ENCODE peak calls at places on chromosomes 16 and 17, in ten cellular contexts. P, B, I, E, F, S, J, C, V and O are unnamed samples. For H3K27me3 and H3K4me1, the result is how much of the 10 kb centered on the place peaks cover.

GRCh38 chr16:75733305-75734141 is 7.2 kb upstream of the CPHXL start:
- DNase-seq in P (no peak), B (peak), I (peak), E (peak), F (no peak), S (no peak), J (no peak), C (no peak), V (no peak), O (no peak)

GRCh38 chr16:56353054-56353921 is 72.1 kb downstream of the AMFR start:
- DNase-seq in P (peak), B (no peak), I (no peak), E (peak), F (no peak), S (peak), J (no peak), C (peak), V (no peak), O (peak)

GRCh38 chr16:27174007-27174406 is 29.3 kb upstream of the KDM8 start:
- DNase-seq in P (no peak), B (no peak), I (no peak), E (no peak), F (no peak), S (no peak), J (no peak), C (no peak), V (peak), O (no peak)

GRCh38 chr16:35564148-35564547 is 2104.7 kb downstream of the TP53TG3F start:
- DNase-seq in P (no peak), B (no peak), I (no peak), E (no peak), F (no peak), S (no peak), J (peak), C (no peak), V (no peak), O (no peak)

GRCh38 chr16:54928421-54929089 is 2.1 kb upstream of the IRX5 start:
- DNase-seq in P (peak), B (peak), I (no peak), E (peak), F (peak), S (peak), J (peak), C (peak), V (peak), O (peak)

GRCh38 chr17:58520843-58521430 is 6.5 kb upstream of the MTMR4 start:
- DNase-seq in P (no peak), B (no peak), I (no peak), E (no peak), F (no peak), S (no peak), J (peak), C (no peak), V (no peak), O (peak)

GRCh38 chr16:12802048-12802447 is 1.6 kb downstream of the CPPED1 start:
- DNase-seq in P (no peak), B (no peak), I (no peak), E (no peak), F (no peak), S (no peak), J (no peak), C (no peak), V (no peak), O (no peak)

GRCh38 chr16:48611329-48612137 is 1.6 kb upstream of the N4BP1 start:
- DNase-seq in P (no peak), B (no peak), I (peak), E (no peak), F (no peak), S (no peak), J (peak), C (no peak), V (peak), O (no peak)

GRCh38 chr17:7308625-7309433 is 1.4 kb downstream of the EIF5A start:
- DNase-seq in P (peak), B (peak), I (peak), E (peak), F (peak), S (no peak), J (peak), C (peak), V (peak), O (peak)

GRCh38 chr16:85685251-85685650 is 3.5 kb downstream of the GINS2 start:
- DNase-seq in P (no peak), B (no peak), I (no peak), E (no peak), F (no peak), S (no peak), J (no peak), C (no peak), V (no peak), O (no peak)

GRCh38 chr17:70187383-70187782 is 18.1 kb downstream of the KCNJ2 start:
- DNase-seq in P (no peak), B (peak), I (no peak), E (no peak), F (no peak), S (no peak), J (no peak), C (no peak), V (no peak), O (no peak)

GRCh38 chr16:58422809-58423208 is 30.5 kb downstream of the GINS3 start:
- DNase-seq in P (no peak), B (no peak), I (no peak), E (no peak), F (peak), S (no peak), J (no peak), C (no peak), V (no peak), O (no peak)

GRCh38 chr17:78716814-78717393 is 65.2 kb downstream of the CYTH1 start:
- DNase-seq in P (peak), B (peak), I (peak), E (peak), F (peak), S (peak), J (peak), C (peak), V (no peak), O (peak)

GRCh38 chr17:61551255-61551742 is 39.7 kb downstream of the NACA2 start:
- DNase-seq in P (no peak), B (peak), I (no peak), E (no peak), F (no peak), S (no peak), J (peak), C (no peak), V (no peak), O (no peak)

GRCh38 chr16:10868562-10869469 is 8.2 kb upstream of the CIITA start:
- DNase-seq in P (peak), B (no peak), I (peak), E (peak), F (peak), S (no peak), J (no peak), C (peak), V (no peak), O (no peak)

GRCh38 chr16:87959391-87959968 is 8.2 kb downstream of the BANP start:
- DNase-seq in P (no peak), B (no peak), I (no peak), E (no peak), F (no peak), S (peak), J (no peak), C (peak), V (no peak), O (no peak)

GRCh38 chr16:49352923-49353322 is 20.7 kb upstream of the C16orf78 start:
- DNase-seq in P (no peak), B (no peak), I (no peak), E (no peak), F (no peak), S (no peak), J (peak), C (no peak), V (no peak), O (peak)

GRCh38 chr16:56852968-56853367 is 12.0 kb upstream of the SLC12A3 start:
- DNase-seq in P (no peak), B (no peak), I (no peak), E (no peak), F (no peak), S (peak), J (no peak), C (no peak), V (no peak), O (no peak)

GRCh38 chr16:49754495-49755290 is 101.2 kb downstream of the ZNF423 start:
- DNase-seq in P (no peak), B (peak), I (peak), E (no peak), F (peak), S (no peak), J (peak), C (no peak), V (no peak), O (peak)

GRCh38 chr16:76653390-76654026 is 376.3 kb downstream of the CNTNAP4 start:
- DNase-seq in P (peak), B (peak), I (no peak), E (no peak), F (no peak), S (no peak), J (peak), C (no peak), V (no peak), O (peak)

GRCh38 chr16:85752511-85753420 is 1.9 kb upstream of the C16orf74 start:
- DNase-seq in P (peak), B (peak), I (no peak), E (no peak), F (peak), S (no peak), J (peak), C (no peak), V (no peak), O (peak)

GRCh38 chr16:57261806-57262205 is 16.7 kb downstream of the ARL2BP start:
- DNase-seq in P (peak), B (no peak), I (no peak), E (peak), F (no peak), S (peak), J (no peak), C (peak), V (no peak), O (no peak)

GRCh38 chr17:39194985-39195524 is 2.4 kb downstream of the CACNB1 start:
- DNase-seq in P (no peak), B (no peak), I (no peak), E (peak), F (no peak), S (no peak), J (peak), C (no peak), V (no peak), O (no peak)
- H3K4me3 ChIP-seq in P (no peak), B (no peak), I (no peak), E (peak), F (no peak), S (no peak), J (peak), C (peak), V (no peak), O (no peak)

GRCh38 chr16:15592324-15592723 is 50.6 kb downstream of the MARF1 start:
- DNase-seq in P (no peak), B (no peak), I (no peak), E (no peak), F (no peak), S (no peak), J (no peak), C (no peak), V (no peak), O (no peak)
- H3K27me3 ChIP-seq in P (under half), B (under half), I (under half), E (under half), F (under half), S (under half), J (under half), C (under half), V (under half), O (under half)

DNA sequence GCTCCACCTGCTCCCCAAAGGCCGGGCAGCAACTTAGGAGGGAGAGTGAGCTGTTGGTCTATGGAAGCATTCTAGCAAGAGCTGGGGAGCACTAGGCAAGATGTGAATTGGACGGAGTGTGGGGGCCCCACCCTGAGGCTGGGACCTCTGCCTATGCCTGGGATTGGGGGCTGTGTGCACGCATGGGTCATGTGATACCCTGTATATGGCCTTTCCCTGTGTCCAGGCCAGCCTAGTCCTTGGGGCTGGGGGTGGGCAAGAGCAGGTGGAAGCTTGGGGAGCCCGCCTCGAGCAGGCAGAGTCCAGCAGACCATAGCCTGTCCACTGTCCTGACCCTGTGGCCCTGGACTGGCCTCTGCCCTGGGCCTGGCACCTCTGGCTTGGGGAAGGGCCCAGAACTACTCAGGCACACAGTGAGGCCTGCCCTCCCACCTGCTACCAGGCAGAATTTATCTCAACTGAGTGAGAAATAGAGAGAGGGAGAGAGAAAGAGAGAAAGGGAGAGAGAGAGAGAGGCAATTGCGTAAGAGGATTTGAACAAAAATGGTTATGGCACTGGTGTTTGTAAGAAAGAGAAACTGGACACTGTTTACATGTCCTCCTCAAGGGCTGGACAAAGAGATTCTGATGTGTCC is 19.1 kb downstream of the PDP2 start:
- DNase-seq in P (no peak), B (peak), I (no peak), E (no peak), F (no peak), S (peak), J (no peak), C (no peak), V (no peak), O (no peak)
- H3K4me1 ChIP-seq in P (under half), B (under half), I (under half), E (half or more), F (under half), S (under half), J (under half), C (under half), V (under half), O (under half)

DNA sequence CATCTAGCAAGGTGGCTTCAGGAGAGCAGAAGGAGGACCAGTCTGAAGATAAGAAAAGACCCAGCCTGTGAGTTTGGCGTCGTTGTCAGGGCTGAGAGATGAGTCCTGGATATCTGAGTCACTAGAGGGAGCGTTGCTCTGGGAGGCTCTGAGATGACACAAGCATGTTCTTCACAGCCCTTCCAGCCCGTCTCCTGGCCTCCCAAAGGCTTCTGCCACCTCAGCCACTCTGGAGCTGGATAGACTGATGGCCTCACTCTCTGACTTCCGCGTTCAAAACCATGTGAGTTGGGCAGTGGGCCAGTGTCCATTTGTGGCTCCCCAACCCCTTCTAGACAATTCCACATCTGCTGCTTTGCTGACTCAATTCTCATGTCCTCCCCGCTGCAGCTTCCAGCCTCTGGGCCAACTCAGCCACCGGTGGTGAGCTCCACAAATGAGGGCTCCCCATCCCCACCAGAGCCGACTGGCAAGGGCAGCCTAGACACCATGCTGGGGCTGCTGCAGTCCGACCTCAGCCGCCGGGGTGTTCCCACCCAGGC is 2.3 kb downstream of the TGFB1I1 start:
- DNase-seq in P (no peak), B (peak), I (peak), E (no peak), F (no peak), S (no peak), J (no peak), C (no peak), V (no peak), O (no peak)
- H3K4me3 ChIP-seq in P (no peak), B (no peak), I (no peak), E (no peak), F (no peak), S (no peak), J (no peak), C (no peak), V (no peak), O (no peak)

GRCh38 chr17:82231312-82231561 is 2.4 kb downstream of the SLC16A3 start:
- DNase-seq in P (no peak), B (no peak), I (no peak), E (no peak), F (no peak), S (no peak), J (no peak), C (no peak), V (no peak), O (no peak)
- H3K27me3 ChIP-seq in P (under half), B (under half), I (under half), E (under half), F (under half), S (under half), J (half or more), C (under half), V (under half), O (under half)

DNA sequence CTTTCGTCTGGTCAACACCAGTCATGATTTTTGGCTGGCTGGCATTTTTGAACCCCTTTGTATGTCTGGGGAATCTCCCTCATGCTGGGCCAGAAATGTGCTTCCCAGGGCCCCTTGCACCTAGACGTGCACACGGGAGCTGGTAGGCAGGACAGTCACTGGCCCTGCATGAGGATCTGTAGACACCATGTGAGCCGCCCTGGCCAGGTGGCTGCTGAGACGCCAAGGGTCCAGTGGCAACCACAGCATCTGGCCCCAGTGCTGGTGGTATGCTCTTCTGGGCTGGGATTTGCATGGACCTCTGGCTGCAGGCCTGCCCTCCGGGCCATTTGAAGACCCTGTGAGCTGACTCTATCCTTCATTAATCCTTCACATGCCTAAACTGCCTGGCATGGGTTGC is 67.5 kb downstream of the NT5M start:
- DNase-seq in P (no peak), B (no peak), I (no peak), E (no peak), F (no peak), S (peak), J (no peak), C (peak), V (no peak), O (no peak)
- H3K4me1 ChIP-seq in P (under half), B (under half), I (under half), E (under half), F (under half), S (under half), J (under half), C (under half), V (under half), O (under half)

GRCh38 chr17:79812969-79813825 is 16.3 kb upstream of the CBX8 start:
- DNase-seq in P (peak), B (no peak), I (no peak), E (no peak), F (no peak), S (no peak), J (no peak), C (no peak), V (no peak), O (no peak)
- H3K4me3 ChIP-seq in P (no peak), B (no peak), I (no peak), E (peak), F (peak), S (peak), J (peak), C (no peak), V (no peak), O (no peak)

GRCh38 chr17:81960130-81960958 is 643 bp downstream of the NOTUM start:
- DNase-seq in P (no peak), B (no peak), I (no peak), E (no peak), F (no peak), S (peak), J (peak), C (no peak), V (peak), O (peak)
- H3K27me3 ChIP-seq in P (under half), B (under half), I (half or more), E (under half), F (half or more), S (under half), J (half or more), C (under half), V (under half), O (under half)

DNA sequence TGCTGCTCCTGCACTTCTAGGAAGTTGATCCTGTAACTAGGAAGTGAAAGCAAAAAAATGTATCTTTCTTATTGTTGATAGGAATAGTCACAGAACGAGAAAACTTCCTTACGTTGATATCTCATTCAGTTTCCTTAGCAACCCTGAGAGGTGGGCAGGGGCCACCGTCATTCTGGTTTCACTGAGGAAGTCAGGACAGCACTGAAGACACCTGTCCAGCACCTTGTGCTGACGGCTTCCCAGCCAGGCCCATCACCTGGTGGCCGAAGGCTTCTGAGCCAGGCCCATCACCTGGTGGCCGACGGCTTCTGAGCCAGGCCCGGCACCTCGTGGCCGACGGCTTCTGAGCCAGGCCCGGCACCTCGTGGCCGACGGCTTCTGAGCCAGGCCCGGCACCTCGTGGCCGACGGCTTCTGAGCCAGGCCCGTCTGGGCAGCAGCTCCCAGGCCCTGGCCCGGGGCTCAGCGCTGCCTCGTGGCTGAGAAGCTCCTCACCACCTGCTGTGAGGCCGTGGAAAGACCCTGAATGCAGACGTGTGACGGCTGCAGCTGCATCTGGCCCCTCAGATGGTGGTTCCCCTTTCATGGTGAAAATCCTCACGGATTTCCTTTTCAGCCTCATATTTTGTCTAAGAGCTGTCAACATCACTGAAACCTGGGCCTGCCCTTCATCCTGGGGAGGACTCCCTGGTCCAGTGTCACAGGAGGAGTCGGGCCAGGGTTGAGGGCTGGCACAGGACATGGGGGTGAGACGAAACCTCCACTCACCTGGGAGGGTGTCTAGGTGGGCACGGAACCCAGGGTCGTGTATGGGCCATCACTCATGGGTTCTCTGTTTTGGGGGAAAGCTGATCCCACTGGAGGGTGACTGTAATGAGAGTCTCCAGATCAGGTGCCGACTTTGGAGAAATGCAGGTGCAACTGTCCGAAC is 33.0 kb upstream of the ZNF750 start:
- DNase-seq in P (no peak), B (no peak), I (no peak), E (no peak), F (no peak), S (peak), J (no peak), C (no peak), V (no peak), O (no peak)
- H3K4me1 ChIP-seq in P (under half), B (under half), I (under half), E (under half), F (half or more), S (under half), J (under half), C (under half), V (under half), O (under half)

GRCh38 chr17:27496501-27496943 is 40.3 kb downstream of the KSR1 start:
- DNase-seq in P (peak), B (no peak), I (no peak), E (no peak), F (no peak), S (peak), J (peak), C (peak), V (no peak), O (no peak)

GRCh38 chr17:27496005-27496404 is 39.8 kb downstream of the KSR1 start:
- DNase-seq in P (no peak), B (no peak), I (no peak), E (no peak), F (no peak), S (peak), J (no peak), C (no peak), V (no peak), O (no peak)

GRCh38 chr17:27495460-27495859 is 39.2 kb downstream of the KSR1 start:
- DNase-seq in P (no peak), B (no peak), I (no peak), E (no peak), F (no peak), S (peak), J (no peak), C (no peak), V (no peak), O (no peak)

GRCh38 chr17:27497696-27498095 is 41.4 kb downstream of the KSR1 start:
- DNase-seq in P (no peak), B (no peak), I (no peak), E (no peak), F (no peak), S (peak), J (no peak), C (peak), V (no peak), O (no peak)

DNA sequence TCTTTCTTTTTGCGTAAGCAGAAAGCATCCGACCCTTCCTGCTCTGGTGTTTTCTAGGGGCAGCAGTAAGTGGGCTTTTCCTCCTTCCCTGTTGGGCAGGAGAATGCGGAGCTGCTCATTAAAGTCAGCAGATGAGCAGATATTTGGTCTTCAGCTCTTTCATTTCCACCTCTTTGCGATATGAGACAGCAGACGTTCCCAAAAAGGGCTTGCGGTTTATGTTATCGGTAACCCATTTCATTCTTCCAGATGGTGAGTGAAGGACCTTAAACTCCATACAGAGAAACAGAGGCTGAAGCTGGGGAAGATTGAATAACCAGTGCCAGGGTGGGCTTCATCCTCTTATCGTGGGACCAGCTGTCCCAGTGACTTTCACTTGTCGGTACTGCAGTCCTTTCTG is 40.7 kb downstream of the KSR1 start:
- DNase-seq in P (no peak), B (no peak), I (no peak), E (no peak), F (no peak), S (no peak), J (no peak), C (no peak), V (no peak), O (no peak)
- H3K4me3 ChIP-seq in P (no peak), B (no peak), I (no peak), E (no peak), F (no peak), S (no peak), J (no peak), C (no peak), V (no peak), O (no peak)